ENCODE peak calls at places on chromosomes 12 and 14, in ten cellular contexts. Y, W, H, O, K, T, B, J, Q and C are unnamed samples. For H3K4me1, the result is how much of the 10 kb centered on the place peaks cover.

GRCh38 chr14:30295980-30296379 is 263.0 kb upstream of the G2E3 start:
- DNase-seq in Y (no peak), W (no peak), H (no peak), O (no peak), K (no peak), T (no peak), B (no peak), J (no peak), Q (no peak), C (peak)

GRCh38 chr12:44148936-44149335 is 313.1 kb downstream of the TMEM117 start:
- DNase-seq in Y (no peak), W (no peak), H (no peak), O (no peak), K (no peak), T (no peak), B (no peak), J (no peak), Q (no peak), C (no peak)

GRCh38 chr12:4701863-4702262 is 18.3 kb upstream of the GALNT8 start:
- DNase-seq in Y (no peak), W (no peak), H (no peak), O (no peak), K (no peak), T (no peak), B (no peak), J (no peak), Q (no peak), C (no peak)

GRCh38 chr14:100900837-100901390 is 2.6 kb downstream of the RTL1 start:
- DNase-seq in Y (peak), W (no peak), H (peak), O (peak), K (no peak), T (peak), B (peak), J (no peak), Q (peak), C (no peak)

GRCh38 chr14:89332031-89332430 is 85.0 kb downstream of the FOXN3 start:
- DNase-seq in Y (no peak), W (no peak), H (no peak), O (no peak), K (no peak), T (no peak), B (no peak), J (no peak), Q (no peak), C (no peak)

GRCh38 chr12:85866929-85867776 is 6.9 kb upstream of the NTS start:
- DNase-seq in Y (no peak), W (no peak), H (peak), O (peak), K (peak), T (peak), B (no peak), J (no peak), Q (peak), C (no peak)

GRCh38 chr12:76002598-76003262 is 28.8 kb downstream of the PHLDA1 start:
- DNase-seq in Y (no peak), W (no peak), H (no peak), O (no peak), K (no peak), T (peak), B (no peak), J (no peak), Q (no peak), C (no peak)

GRCh38 chr14:55580401-55581010 is 499 bp downstream of the KTN1 start:
- DNase-seq in Y (no peak), W (peak), H (peak), O (peak), K (no peak), T (peak), B (peak), J (peak), Q (no peak), C (peak)

GRCh38 chr12:103800252-103800771 is 40.7 kb downstream of the NT5DC3 start:
- DNase-seq in Y (no peak), W (no peak), H (no peak), O (peak), K (no peak), T (peak), B (peak), J (peak), Q (no peak), C (no peak)

GRCh38 chr12:116525418-116526001 is 33.7 kb upstream of the MAP1LC3B2 start:
- DNase-seq in Y (no peak), W (peak), H (peak), O (peak), K (no peak), T (no peak), B (peak), J (peak), Q (peak), C (no peak)

GRCh38 chr12:4118017-4118510 is 155.5 kb upstream of the CCND2 start:
- DNase-seq in Y (peak), W (no peak), H (no peak), O (no peak), K (no peak), T (no peak), B (peak), J (no peak), Q (no peak), C (peak)

GRCh38 chr12:94725375-94726168 is 75.2 kb upstream of the TMCC3 start:
- DNase-seq in Y (no peak), W (no peak), H (peak), O (peak), K (no peak), T (no peak), B (peak), J (no peak), Q (peak), C (peak)

GRCh38 chr14:28608438-28608837 is 158.1 kb upstream of the FOXG1 start:
- DNase-seq in Y (no peak), W (no peak), H (no peak), O (no peak), K (no peak), T (no peak), B (no peak), J (no peak), Q (no peak), C (no peak)

GRCh38 chr14:76775695-76776305 is 14.5 kb downstream of the VASH1 start:
- DNase-seq in Y (no peak), W (peak), H (no peak), O (no peak), K (no peak), T (no peak), B (no peak), J (peak), Q (no peak), C (no peak)
- H3K4me1 ChIP-seq in Y (under half), W (under half), H (under half), O (under half), K (under half), T (under half), B (under half), J (under half), Q (under half), C (under half)

GRCh38 chr12:107032266-107032665 is 45.3 kb upstream of the MTERF2 start:
- DNase-seq in Y (no peak), W (no peak), H (no peak), O (no peak), K (no peak), T (no peak), B (no peak), J (no peak), Q (no peak), C (no peak)

GRCh38 chr12:107025691-107026090 is 38.7 kb upstream of the MTERF2 start:
- DNase-seq in Y (no peak), W (no peak), H (peak), O (no peak), K (no peak), T (no peak), B (no peak), J (peak), Q (no peak), C (no peak)

GRCh38 chr12:107027304-107028053 is 40.5 kb upstream of the MTERF2 start:
- DNase-seq in Y (no peak), W (no peak), H (no peak), O (peak), K (peak), T (peak), B (no peak), J (peak), Q (peak), C (no peak)
- TF ChIP-seq POLR2AphosphoS5 in Y (no peak), W (peak), H (no peak), O (peak), K (no peak), T (no peak), B (peak), J (no peak), Q (no peak), C (peak)

GRCh38 chr14:91573528-91573893 is 63.4 kb upstream of the PPP4R3A start:
- DNase-seq in Y (no peak), W (no peak), H (no peak), O (no peak), K (no peak), T (no peak), B (no peak), J (no peak), Q (no peak), C (no peak)
- H3K4me1 ChIP-seq in Y (under half), W (under half), H (under half), O (under half), K (under half), T (under half), B (under half), J (under half), Q (under half), C (under half)

DNA sequence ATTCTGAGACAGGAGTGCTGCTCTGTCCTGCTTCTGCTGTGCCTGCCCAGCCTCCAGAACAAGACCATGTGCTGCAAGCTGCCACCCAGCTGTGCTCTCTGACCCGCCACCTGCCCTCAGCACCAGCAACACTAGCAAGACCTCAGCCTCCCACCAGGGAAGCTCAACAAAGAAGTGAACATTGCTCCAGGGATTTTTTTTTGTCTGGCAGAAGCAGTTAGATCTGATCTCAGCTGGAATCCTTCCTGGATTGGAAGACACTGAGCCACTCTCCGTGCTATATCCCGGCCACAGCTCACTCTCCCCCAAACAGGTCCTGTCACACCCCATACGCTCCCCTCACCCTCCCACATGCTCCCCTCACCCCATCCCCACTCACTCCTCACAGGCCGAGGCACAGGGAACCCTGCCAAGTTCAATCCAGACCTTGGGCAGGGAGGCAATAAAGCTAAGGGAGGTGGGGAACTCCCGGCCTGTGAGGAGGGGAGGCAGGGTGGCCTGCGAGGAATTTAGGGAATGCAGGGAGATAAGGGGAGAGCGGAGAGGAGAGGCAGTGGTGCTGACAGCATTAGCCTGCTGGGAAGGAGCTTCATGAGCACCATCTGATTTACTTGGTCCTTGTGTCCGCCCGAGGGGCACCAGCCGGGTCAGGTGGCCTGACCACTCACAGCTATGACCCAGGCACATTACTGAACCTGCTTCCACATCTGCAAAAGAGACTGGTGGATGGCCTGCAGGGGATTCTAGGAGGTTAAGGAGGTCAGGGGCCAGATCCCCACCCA is 29.7 kb downstream of the CCDC85C start:
- DNase-seq in Y (no peak), W (no peak), H (peak), O (peak), K (no peak), T (peak), B (peak), J (no peak), Q (no peak), C (no peak)
- TF ChIP-seq POLR2AphosphoS5 in Y (no peak), W (no peak), H (no peak), O (peak), K (no peak), T (no peak), B (peak), J (no peak), Q (no peak), C (peak)

DNA sequence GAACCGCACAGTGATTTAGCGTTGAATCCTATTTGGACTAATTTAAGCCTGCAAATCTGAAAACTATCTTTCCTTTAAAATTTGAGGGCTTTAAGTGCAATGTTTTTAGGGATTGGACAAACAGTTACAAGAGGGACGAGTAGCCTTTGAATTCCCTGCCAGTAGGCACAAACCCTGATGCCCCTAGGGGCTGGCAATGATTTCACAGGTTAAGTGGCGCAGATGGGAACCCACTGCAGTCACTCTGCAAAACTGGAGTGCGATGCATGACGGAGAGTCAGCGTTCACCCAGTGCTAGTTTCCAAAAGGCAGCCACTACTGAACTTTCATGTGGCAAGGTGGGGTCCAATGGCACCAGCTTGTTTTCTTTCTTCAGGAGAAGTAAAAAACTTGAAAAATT is 99.4 kb upstream of the FRMD6 start:
- DNase-seq in Y (no peak), W (no peak), H (peak), O (no peak), K (no peak), T (peak), B (no peak), J (no peak), Q (no peak), C (no peak)
- H3K4me1 ChIP-seq in Y (under half), W (under half), H (under half), O (under half), K (under half), T (under half), B (under half), J (under half), Q (under half), C (under half)

DNA sequence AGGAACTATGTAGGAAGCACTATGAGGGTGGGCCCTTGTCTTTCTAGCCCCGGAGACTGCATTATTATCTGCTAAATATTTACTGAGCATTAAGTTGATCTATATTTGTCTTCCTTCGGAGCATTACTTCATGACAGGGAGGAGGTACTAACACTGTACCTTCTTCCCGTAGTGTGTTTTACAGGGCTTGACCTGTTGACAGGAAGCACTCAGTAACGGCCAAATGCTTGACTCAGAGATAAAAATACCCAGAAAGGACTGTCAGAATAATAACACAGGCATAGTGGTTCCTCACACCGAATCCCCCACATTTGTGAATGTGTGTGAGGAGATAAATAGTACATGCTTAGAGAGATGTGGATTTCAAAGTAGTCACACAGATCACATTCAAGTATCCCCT is 466.6 kb downstream of the EGLN3 start:
- DNase-seq in Y (no peak), W (no peak), H (no peak), O (no peak), K (no peak), T (no peak), B (no peak), J (no peak), Q (no peak), C (no peak)
- TF ChIP-seq POLR2AphosphoS5 in Y (no peak), W (no peak), H (no peak), O (no peak), K (no peak), T (no peak), B (no peak), J (no peak), Q (no peak), C (no peak)

DNA sequence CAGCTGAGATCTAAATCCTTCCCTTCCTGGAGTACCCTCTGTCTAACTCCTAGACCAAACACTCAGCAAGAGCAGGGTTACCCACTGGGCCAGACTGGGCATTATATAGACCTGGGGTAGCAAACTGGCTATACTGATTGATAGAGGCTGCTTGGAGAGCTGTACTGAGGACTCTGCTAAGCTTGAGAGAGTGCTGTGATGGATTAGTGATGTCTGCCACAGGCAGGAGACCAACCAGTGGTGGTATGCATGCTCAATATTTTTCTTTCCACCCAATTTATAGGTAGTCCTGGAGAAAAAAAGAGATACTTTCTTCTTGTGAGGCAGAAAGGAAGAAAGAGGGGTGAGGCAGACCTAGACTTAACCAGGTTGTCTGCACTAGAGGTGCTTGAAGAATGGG is 33.3 kb downstream of the DTX1 start:
- DNase-seq in Y (no peak), W (no peak), H (no peak), O (no peak), K (no peak), T (no peak), B (no peak), J (no peak), Q (no peak), C (no peak)
- H3K4me1 ChIP-seq in Y (under half), W (under half), H (under half), O (under half), K (under half), T (under half), B (under half), J (under half), Q (under half), C (under half)

DNA sequence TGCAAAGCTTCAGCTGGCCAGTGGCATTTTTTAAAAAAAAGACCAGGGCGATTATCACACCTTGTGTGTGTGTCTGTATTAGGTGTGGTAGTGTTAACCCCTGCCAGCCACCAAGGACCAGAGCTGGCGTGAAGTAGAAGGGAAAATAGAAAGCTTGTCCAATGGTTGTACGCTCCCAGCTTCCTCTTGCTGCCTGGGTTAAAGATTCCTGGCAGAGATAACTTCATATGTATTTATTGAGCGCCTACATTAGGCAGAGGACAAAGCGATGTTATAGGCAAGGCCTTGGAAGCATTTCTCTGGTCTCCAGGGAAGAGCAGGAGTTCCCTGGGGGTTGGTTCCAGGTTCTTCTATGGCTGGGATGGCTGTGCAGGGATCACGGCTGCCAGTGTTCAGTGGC is 3.2 kb downstream of the JDP2 start:
- DNase-seq in Y (no peak), W (no peak), H (no peak), O (no peak), K (no peak), T (no peak), B (no peak), J (no peak), Q (no peak), C (no peak)
- TF ChIP-seq POLR2AphosphoS5 in Y (no peak), W (no peak), H (no peak), O (no peak), K (no peak), T (no peak), B (no peak), J (no peak), Q (no peak), C (no peak)